ENCODE peak calls at places on chromosomes 2 and 18, in ten cellular contexts. M, F, X, Y, I, T, S, K, H and C are unnamed samples. For H3K9me3 and H3K4me1, the result is how much of the 10 kb centered on the place peaks cover.

GRCh38 chr2:197089659-197090058 is 163.2 kb upstream of the PGAP1 start:
- DNase-seq in M (no peak), F (no peak), X (no peak), Y (no peak), I (no peak), T (no peak), S (no peak), K (no peak), H (no peak), C (no peak)

GRCh38 chr2:39243469-39244123 is at the start of gene CDKL4:
- DNase-seq in M (peak), F (peak), X (no peak), Y (no peak), I (no peak), T (no peak), S (no peak), K (peak), H (no peak), C (no peak)

GRCh38 chr2:233213011-233213410 is 38.5 kb upstream of the ATG16L1 start:
- DNase-seq in M (no peak), F (no peak), X (no peak), Y (no peak), I (no peak), T (no peak), S (no peak), K (no peak), H (no peak), C (no peak)

GRCh38 chr18:577606-578005 is 2.6 kb upstream of the CETN1 start:
- DNase-seq in M (no peak), F (no peak), X (no peak), Y (no peak), I (no peak), T (no peak), S (no peak), K (no peak), H (no peak), C (no peak)

GRCh38 chr2:218983971-218984238 is 1.1 kb downstream of the FEV start:
- DNase-seq in M (no peak), F (no peak), X (no peak), Y (no peak), I (no peak), T (no peak), S (no peak), K (no peak), H (no peak), C (no peak)

GRCh38 chr2:18167871-18168270 is 289.4 kb downstream of the KCNS3 start:
- DNase-seq in M (no peak), F (no peak), X (no peak), Y (no peak), I (no peak), T (no peak), S (no peak), K (no peak), H (no peak), C (no peak)

GRCh38 chr2:39642054-39642742 is 23.5 kb upstream of the TMEM178A start:
- DNase-seq in M (no peak), F (no peak), X (peak), Y (no peak), I (peak), T (peak), S (no peak), K (no peak), H (no peak), C (no peak)

GRCh38 chr18:25898965-25899364 is 191.4 kb downstream of the SS18 start:
- DNase-seq in M (no peak), F (no peak), X (no peak), Y (no peak), I (no peak), T (no peak), S (no peak), K (no peak), H (no peak), C (no peak)

GRCh38 chr2:150126143-150126725 is 361.2 kb downstream of the RND3 start:
- DNase-seq in M (no peak), F (no peak), X (no peak), Y (no peak), I (no peak), T (no peak), S (no peak), K (no peak), H (no peak), C (peak)

DNA sequence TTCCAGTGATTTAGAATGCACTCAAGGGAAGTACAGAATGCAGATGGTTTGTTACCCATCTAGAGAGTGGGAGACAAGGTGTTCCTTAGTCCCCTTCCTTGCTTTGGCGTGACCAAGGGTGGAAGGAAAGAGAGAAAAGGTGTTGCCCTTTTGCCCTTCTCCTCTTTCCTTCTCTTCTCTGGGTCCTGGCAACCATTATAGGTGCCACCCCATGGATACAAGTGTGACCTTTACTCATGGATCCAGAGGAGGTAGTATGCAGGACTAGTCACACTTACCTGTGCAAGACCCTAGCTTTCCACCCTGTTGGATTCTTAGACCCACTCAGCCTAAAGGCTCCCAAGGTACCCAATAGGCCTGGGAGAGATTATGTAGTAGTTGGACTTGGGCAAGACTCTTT is 11.6 kb upstream of the RBFA start:
- DNase-seq in M (peak), F (no peak), X (no peak), Y (peak), I (peak), T (peak), S (no peak), K (no peak), H (no peak), C (no peak)
- H3K9me3 ChIP-seq in M (half or more), F (under half), X (under half), Y (under half), I (under half), T (half or more), S (half or more), K (half or more), H (under half), C (under half)

GRCh38 chr2:20191714-20192569 is 33.0 kb downstream of the SDC1 start:
- DNase-seq in M (no peak), F (peak), X (no peak), Y (no peak), I (no peak), T (no peak), S (no peak), K (no peak), H (no peak), C (no peak)

GRCh38 chr2:20192781-20193180 is 32.1 kb downstream of the SDC1 start:
- DNase-seq in M (no peak), F (peak), X (no peak), Y (no peak), I (no peak), T (no peak), S (no peak), K (no peak), H (no peak), C (no peak)

GRCh38 chr2:20190862-20191713 is 33.8 kb downstream of the SDC1 start:
- DNase-seq in M (peak), F (peak), X (peak), Y (no peak), I (peak), T (no peak), S (no peak), K (no peak), H (no peak), C (no peak)

GRCh38 chr2:20194097-20194989 is 30.6 kb downstream of the SDC1 start:
- DNase-seq in M (no peak), F (peak), X (no peak), Y (no peak), I (no peak), T (no peak), S (no peak), K (no peak), H (no peak), C (no peak)

GRCh38 chr2:20193185-20193584 is 31.7 kb downstream of the SDC1 start:
- DNase-seq in M (no peak), F (no peak), X (no peak), Y (no peak), I (no peak), T (no peak), S (no peak), K (no peak), H (no peak), C (no peak)
- H3K4me1 ChIP-seq in M (under half), F (under half), X (under half), Y (under half), I (under half), T (under half), S (under half), K (under half), H (under half), C (under half)

GRCh38 chr18:9296233-9297006 is 38.2 kb upstream of the TWSG1 start:
- DNase-seq in M (no peak), F (no peak), X (peak), Y (no peak), I (no peak), T (peak), S (no peak), K (no peak), H (no peak), C (no peak)
- H3K9me3 ChIP-seq in M (under half), F (under half), X (under half), Y (under half), I (under half), T (under half), S (under half), K (under half), H (under half), C (under half)

GRCh38 chr2:137705296-137705695 is 259.0 kb upstream of the HNMT start:
- DNase-seq in M (no peak), F (no peak), X (no peak), Y (no peak), I (no peak), T (no peak), S (no peak), K (no peak), H (no peak), C (no peak)
- H3K4me1 ChIP-seq in M (under half), F (under half), X (under half), Y (under half), I (under half), T (under half), S (under half), K (under half), H (under half), C (under half)